ENCODE peak calls at places on chromosome 20, in four cellular contexts. E is SK-N-SH, T is H1, V is GM12878. U is an unnamed sample.

GRCh38 chr20:24157213-24157612 is 168.6 kb upstream of the GGTLC1 start:
- DNase-seq in E (no peak), T (no peak), V (peak), U (no peak)

GRCh38 chr20:60117040-60117439 is 158.8 kb downstream of the CDH26 start:
- DNase-seq in E (no peak), T (no peak), V (no peak), U (no peak)

GRCh38 chr20:49508435-49509199 is 26.1 kb upstream of the KCNB1 start:
- DNase-seq in E (peak), T (no peak), V (peak), U (peak)

GRCh38 chr20:48025061-48025515 is 239.8 kb upstream of the SULF2 start:
- DNase-seq in E (peak), T (peak), V (no peak), U (no peak)

GRCh38 chr20:6157345-6157744 is 34.5 kb upstream of the FERMT1 start:
- DNase-seq in E (no peak), T (no peak), V (no peak), U (no peak)

GRCh38 chr20:63502671-63503172 is 3.8 kb upstream of the EEF1A2 start:
- DNase-seq in E (peak), T (peak), V (no peak), U (no peak)

GRCh38 chr20:2932497-2932896 is 59.2 kb downstream of the PTPRA start:
- DNase-seq in E (no peak), T (no peak), V (no peak), U (no peak)

GRCh38 chr20:60892095-60892813 is 359.8 kb upstream of the CDH4 start:
- DNase-seq in E (no peak), T (no peak), V (no peak), U (no peak)

GRCh38 chr20:32518593-32519366 is 66.4 kb downstream of the NOL4L start:
- DNase-seq in E (peak), T (no peak), V (no peak), U (no peak)

GRCh38 chr20:61573415-61574305 is 321.6 kb downstream of the CDH4 start:
- DNase-seq in E (peak), T (no peak), V (no peak), U (no peak)

GRCh38 chr20:7152071-7152470 is 384.6 kb downstream of the BMP2 start:
- DNase-seq in E (no peak), T (no peak), V (no peak), U (no peak)

GRCh38 chr20:275791-276190 is 14.8 kb downstream of the C20orf96 start:
- DNase-seq in E (no peak), T (no peak), V (no peak), U (no peak)

GRCh38 chr20:8401491-8401890 is 269.4 kb downstream of the PLCB1 start:
- DNase-seq in E (no peak), T (no peak), V (no peak), U (no peak)

GRCh38 chr20:23562721-23563342 is 5.5 kb downstream of the CST9L start:
- DNase-seq in E (no peak), T (no peak), V (no peak), U (no peak)

GRCh38 chr20:60784321-60784720 is 467.7 kb upstream of the CDH4 start:
- DNase-seq in E (no peak), T (no peak), V (no peak), U (no peak)

GRCh38 chr20:1811621-1812498 is 83.3 kb upstream of the SIRPA start:
- DNase-seq in E (no peak), T (no peak), V (no peak), U (no peak)

GRCh38 chr20:1171461-1172093 is 13.2 kb downstream of the TMEM74B start:
- DNase-seq in E (no peak), T (peak), V (no peak), U (peak)

GRCh38 chr20:45346851-45347250 is 1.4 kb downstream of the SDC4 start:
- DNase-seq in E (no peak), T (no peak), V (no peak), U (no peak)

GRCh38 chr20:25399038-25399430 is 8.4 kb upstream of the ABHD12 start:
- DNase-seq in E (peak), T (no peak), V (no peak), U (peak)

GRCh38 chr20:22703843-22704242 is 119.5 kb upstream of the FOXA2 start:
- DNase-seq in E (no peak), T (no peak), V (no peak), U (no peak)

GRCh38 chr20:21607971-21608735 is 94.3 kb upstream of the NKX2-2 start:
- DNase-seq in E (peak), T (no peak), V (no peak), U (no peak)

GRCh38 chr20:46243707-46244628 is 64.3 kb downstream of the CDH22 start:
- DNase-seq in E (no peak), T (no peak), V (no peak), U (no peak)

GRCh38 chr20:30811896-30812671 is 445.4 kb upstream of the DEFB115 start:
- DNase-seq in E (peak), T (peak), V (peak), U (peak)

GRCh38 chr20:9235518-9235917 is 166.6 kb downstream of the PLCB4 start:
- DNase-seq in E (no peak), T (no peak), V (no peak), U (no peak)

GRCh38 chr20:59568509-59569024 is 35.8 kb upstream of the PHACTR3 start:
- DNase-seq in E (no peak), T (no peak), V (no peak), U (no peak)

GRCh38 chr20:60658661-60659060 is 593.4 kb upstream of the CDH4 start:
- DNase-seq in E (no peak), T (no peak), V (no peak), U (no peak)

GRCh38 chr20:63155266-63156165 is 60.4 kb downstream of the YTHDF1 start:
- DNase-seq in E (no peak), T (no peak), V (no peak), U (no peak)

GRCh38 chr20:17503501-17504325 is 27.5 kb downstream of the BFSP1 start:
- DNase-seq in E (no peak), T (no peak), V (no peak), U (no peak)

GRCh38 chr20:38726849-38727601 is 2.7 kb downstream of the SLC32A1 start:
- DNase-seq in E (peak), T (peak), V (no peak), U (peak)

GRCh38 chr20:37202267-37202943 is 23.1 kb upstream of the MROH8 start:
- DNase-seq in E (peak), T (no peak), V (no peak), U (peak)

GRCh38 chr20:57474816-57475215 is 50.1 kb downstream of the CTCFL start:
- DNase-seq in E (no peak), T (no peak), V (no peak), U (no peak)
- TF ChIP-seq SIN3A in E (no peak), T (no peak), V (no peak), U (no peak)

DNA sequence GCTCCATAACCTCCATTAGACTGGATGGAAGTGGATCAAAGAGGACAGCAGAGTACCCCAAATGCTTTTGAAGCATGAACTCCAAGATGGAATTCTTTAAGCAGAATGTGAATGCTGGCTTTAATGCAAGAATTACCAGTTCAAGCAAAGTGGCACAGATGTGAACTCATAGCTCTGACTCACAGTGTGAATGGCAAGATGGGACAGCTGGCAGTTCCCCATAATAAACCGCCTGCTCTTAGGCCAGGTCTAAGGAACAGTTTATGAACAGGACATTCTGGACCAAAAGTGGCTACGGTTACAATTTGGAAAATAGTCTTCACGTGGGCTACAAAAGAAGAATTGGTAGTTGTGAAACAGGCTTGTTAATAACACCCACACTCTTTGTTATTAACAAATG is 76.5 kb downstream of the SPTLC3 start:
- DNase-seq in E (no peak), T (no peak), V (no peak), U (no peak)
- TF ChIP-seq SIN3A in E (no peak), T (no peak), V (no peak), U (no peak)

DNA sequence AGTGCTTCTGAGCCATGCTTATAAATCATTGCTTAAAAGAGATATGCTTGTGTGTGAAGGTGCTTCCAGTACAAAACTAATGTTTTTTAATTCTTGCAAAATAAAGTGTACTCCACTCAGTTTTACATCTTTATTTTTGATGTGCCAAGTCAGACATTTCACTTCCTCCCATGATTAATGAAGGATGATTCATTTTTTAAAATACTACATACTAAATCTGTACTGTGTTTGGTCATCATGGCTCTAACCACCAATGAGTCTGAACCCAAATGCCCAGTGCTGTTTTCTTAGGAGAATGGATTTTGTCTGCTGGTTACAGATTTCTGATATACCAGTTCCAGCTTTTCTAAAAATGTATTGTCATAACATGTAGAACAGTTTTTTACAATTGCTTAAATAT is 31.9 kb upstream of the RIN2 start:
- DNase-seq in E (no peak), T (no peak), V (no peak), U (no peak)
- TF ChIP-seq SIN3A in E (no peak), T (no peak), V (no peak), U (no peak)

DNA sequence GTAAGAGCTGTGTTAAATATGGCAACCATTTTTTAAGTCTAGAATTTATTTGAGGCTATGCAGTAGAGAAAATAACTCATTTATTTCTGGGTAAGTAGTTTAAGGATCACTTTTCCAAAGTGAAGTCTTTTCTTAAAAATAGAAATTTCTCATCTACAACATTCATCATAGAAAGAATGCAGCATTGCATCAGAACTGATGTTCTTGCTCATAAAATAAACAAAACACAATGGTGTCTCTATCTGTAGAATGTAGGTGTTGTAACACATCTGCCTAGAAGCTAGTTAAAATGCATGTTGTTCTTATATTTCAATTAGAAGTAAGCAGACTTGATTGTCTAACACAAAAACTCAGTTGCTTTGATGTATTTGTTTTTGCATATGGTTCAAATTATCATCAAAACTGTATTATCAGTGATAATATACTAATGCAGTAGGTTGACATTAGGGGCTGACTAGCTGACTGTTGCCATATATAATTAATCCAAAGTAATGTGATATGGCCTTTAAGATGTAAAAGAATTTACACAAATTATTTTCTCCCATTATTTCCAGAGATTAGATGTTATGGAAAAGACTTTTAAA is 654.8 kb upstream of the FLRT3 start:
- DNase-seq in E (no peak), T (no peak), V (no peak), U (no peak)
- TF ChIP-seq SIN3A in E (no peak), T (no peak), V (no peak), U (no peak)